ENCODE peak calls at places on chromosomes 3 and 15, in seven cellular contexts. T is HT-29; F is fibroblast of lung; C is CD8-positive, alpha-beta memory T cell; A is fibroblast of the aortic adventitia; M is activated T-cell treated with anti-CD3 and anti-CD28 coated beads for 1 hour; B is CD4-positive, alpha-beta T cell. L is an unnamed sample.

GRCh38 chr3:57030711-57031110 is 29.8 kb upstream of the SPATA12 start:
- DNase-seq in B (no peak), T (no peak), A (no peak), M (no peak), C (no peak), F (no peak), L (no peak)

GRCh38 chr3:187628169-187628568 is 42.0 kb downstream of the SST start:
- DNase-seq in B (no peak), T (no peak), A (no peak), M (no peak), C (no peak), F (no peak), L (no peak)

GRCh38 chr15:90860942-90861675 is 7.3 kb upstream of the FURIN start:
- DNase-seq in B (no peak), M (no peak), C (no peak), F (peak; percentile 81), A (no peak), T (peak; percentile 93), L (no peak)

GRCh38 chr15:60316961-60317360 is 80.8 kb downstream of the ANXA2 start:
- DNase-seq in M (no peak), C (no peak), B (no peak), F (no peak), A (no peak), T (no peak), L (no peak)

GRCh38 chr3:34256791-34257190 is 458.4 kb downstream of the PDCD6IP start:
- DNase-seq in C (no peak), T (no peak), A (no peak), F (no peak), M (no peak), B (no peak), L (no peak)

GRCh38 chr3:174710622-174711021 is 148.5 kb upstream of the NAALADL2 start:
- DNase-seq in M (no peak), A (peak; percentile 40), F (peak; percentile 76), B (no peak), C (no peak), T (no peak), L (peak; percentile 9)

GRCh38 chr15:68672251-68672650 is 93.5 kb downstream of the CORO2B start:
- DNase-seq in B (no peak), M (no peak), T (no peak), A (no peak), C (no peak), F (no peak), L (no peak)

GRCh38 chr3:53221827-53222182 is 34.0 kb downstream of the TKT start:
- DNase-seq in F (no peak), M (no peak), C (no peak), T (no peak), A (no peak), B (no peak), L (no peak)

GRCh38 chr15:45648521-45649200 is 13.8 kb downstream of the SQOR start:
- DNase-seq in C (no peak), A (peak; percentile 73), T (peak; percentile 31), B (no peak), M (no peak), F (peak; percentile 76), L (peak; percentile 87)

GRCh38 chr15:101637549-101638318 is 14.4 kb downstream of the TM2D3 start:
- DNase-seq in B (no peak), M (no peak), F (peak; percentile 58), A (no peak), C (no peak), T (no peak), L (peak; percentile 74)

GRCh38 chr15:41494190-41494921 is 682 bp downstream of the ITPKA start:
- DNase-seq in M (no peak), A (no peak), T (peak; percentile 59), B (peak; percentile 37), F (no peak), C (no peak), L (no peak)

GRCh38 chr3:102536479-102536878 is 101.7 kb downstream of the ZPLD1 start:
- DNase-seq in T (peak; percentile 71), A (peak; percentile 57), F (peak; percentile 22), M (no peak), C (peak; percentile 3), B (no peak), L (peak; percentile 59)

GRCh38 chr15:93483923-93484322 is 394.9 kb upstream of the RGMA start:
- DNase-seq in B (no peak), M (no peak), C (no peak), A (no peak), T (no peak), F (no peak), L (no peak)

GRCh38 chr15:95874625-95875024 is 455.9 kb upstream of the NR2F2 start:
- DNase-seq in C (no peak), A (no peak), F (no peak), M (no peak), T (no peak), B (no peak), L (no peak)

GRCh38 chr15:70521576-70522322 is 241.6 kb downstream of the UACA start:
- DNase-seq in T (no peak), A (no peak), F (no peak), C (no peak), M (no peak), B (no peak), L (no peak)

GRCh38 chr3:57006949-57007419 is 53.5 kb upstream of the SPATA12 start:
- DNase-seq in T (peak; percentile 73), C (no peak), B (no peak), A (peak; percentile 68), M (no peak), F (peak; percentile 56), L (peak; percentile 37)

GRCh38 chr3:71688121-71688520 is 37.1 kb downstream of the EIF4E3 start:
- DNase-seq in B (no peak), A (no peak), F (peak; percentile 25), T (no peak), C (no peak), M (no peak), L (no peak)

GRCh38 chr15:72009207-72009606 is 108.7 kb downstream of the MYO9A start:
- DNase-seq in C (no peak), F (no peak), A (no peak), B (no peak), T (peak; percentile 79), M (no peak), L (no peak)

GRCh38 chr3:166531730-166532129 is 694.5 kb upstream of the BCHE start:
- DNase-seq in C (no peak), B (no peak), M (no peak), T (no peak), A (no peak), F (no peak), L (no peak)

GRCh38 chr15:42060477-42060763 is 33.9 kb downstream of the PLA2G4D start:
- DNase-seq in T (no peak), M (no peak), C (no peak), F (no peak), A (no peak), B (no peak), L (no peak)

GRCh38 chr15:55770808-55771207 is 27.9 kb upstream of the PRTG start:
- DNase-seq in C (no peak), M (no peak), B (no peak), T (no peak), A (no peak), F (no peak), L (no peak)

GRCh38 chr15:68994149-68994548 is 20.3 kb upstream of the NOX5 start:
- DNase-seq in B (no peak), F (peak; percentile 90), C (no peak), A (peak; percentile 52), T (no peak), M (no peak), L (peak; percentile 27)

GRCh38 chr3:184348057-184348382 is 10.6 kb downstream of the FAM131A start:
- DNase-seq in F (no peak), C (no peak), B (no peak), A (no peak), M (no peak), T (no peak), L (no peak)

GRCh38 chr3:15633766-15634588 is 32.4 kb downstream of the BTD start:
- DNase-seq in M (no peak), F (peak; percentile 59), A (peak; percentile 48), B (no peak), C (no peak), T (no peak), L (peak; percentile 37)

GRCh38 chr15:100873029-100873677 is 6.5 kb upstream of the ALDH1A3 start:
- DNase-seq in B (peak; percentile 7), F (peak; percentile 74), C (peak; percentile 32), T (peak; percentile 95), A (peak; percentile 95), M (peak; percentile 14), L (peak; percentile 94)

GRCh38 chr15:96582473-96582872 is 252.0 kb downstream of the NR2F2 start:
- DNase-seq in M (no peak), B (no peak), F (no peak), C (no peak), T (no peak), A (no peak), L (no peak)